ENCODE peak calls at places on chromosomes 7 and 10, in ten cellular contexts. One of them, this sample, is unnamed.

GRCh38 chr7:100867796-100868485 is 754 bp downstream of the TRIP6 start:
- DNase-seq in stomach: no peak
- DNase-seq in IMR-90: no peak
- DNase-seq in ovary: no peak
- DNase-seq in tibial artery: no peak
- DNase-seq in AG10803: no peak
- DNase-seq in fibroblast of lung: no peak
- DNase-seq in PC-3: no peak
- DNase-seq in A549: no peak
- DNase-seq in uterus: no peak
- DNase-seq in this sample: peak

GRCh38 chr7:157800281-157800680 is 463.5 kb downstream of the DNAJB6 start:
- DNase-seq in stomach: no peak
- DNase-seq in IMR-90: no peak
- DNase-seq in ovary: no peak
- DNase-seq in tibial artery: no peak
- DNase-seq in AG10803: no peak
- DNase-seq in fibroblast of lung: no peak
- DNase-seq in PC-3: no peak
- DNase-seq in A549: no peak
- DNase-seq in uterus: no peak
- DNase-seq in this sample: no peak

GRCh38 chr10:109819807-109820206 is 103.5 kb downstream of the XPNPEP1 start:
- DNase-seq in stomach: no peak
- DNase-seq in IMR-90: no peak
- DNase-seq in ovary: no peak
- DNase-seq in tibial artery: no peak
- DNase-seq in AG10803: no peak
- DNase-seq in fibroblast of lung: no peak
- DNase-seq in PC-3: no peak
- DNase-seq in A549: no peak
- DNase-seq in uterus: no peak
- DNase-seq in this sample: no peak

GRCh38 chr10:677038-677437 is 12.4 kb downstream of the DIP2C start:
- DNase-seq in stomach: no peak
- DNase-seq in IMR-90: no peak
- DNase-seq in ovary: no peak
- DNase-seq in tibial artery: no peak
- DNase-seq in AG10803: no peak
- DNase-seq in fibroblast of lung: no peak
- DNase-seq in PC-3: no peak
- DNase-seq in A549: no peak
- DNase-seq in uterus: no peak
- DNase-seq in this sample: no peak

GRCh38 chr10:125455855-125456254 is 227.1 kb downstream of the TEX36 start:
- DNase-seq in stomach: no peak
- DNase-seq in IMR-90: no peak
- DNase-seq in ovary: no peak
- DNase-seq in tibial artery: no peak
- DNase-seq in AG10803: no peak
- DNase-seq in fibroblast of lung: no peak
- DNase-seq in PC-3: peak
- DNase-seq in A549: no peak
- DNase-seq in uterus: no peak
- DNase-seq in this sample: no peak

GRCh38 chr10:23345861-23346260 is 1.3 kb upstream of the C10orf67 start:
- DNase-seq in stomach: no peak
- DNase-seq in IMR-90: peak
- DNase-seq in ovary: no peak
- DNase-seq in tibial artery: no peak
- DNase-seq in AG10803: peak
- DNase-seq in fibroblast of lung: peak
- DNase-seq in PC-3: peak
- DNase-seq in A549: peak
- DNase-seq in uterus: no peak
- DNase-seq in this sample: peak

GRCh38 chr10:43229208-43230061 is 37.4 kb downstream of the RASGEF1A start:
- DNase-seq in stomach: no peak
- DNase-seq in IMR-90: no peak
- DNase-seq in ovary: no peak
- DNase-seq in tibial artery: peak
- DNase-seq in AG10803: no peak
- DNase-seq in fibroblast of lung: no peak
- DNase-seq in PC-3: no peak
- DNase-seq in A549: peak
- DNase-seq in uterus: peak
- DNase-seq in this sample: no peak

GRCh38 chr10:84348860-84349259 is 20.5 kb downstream of the CCSER2 start:
- DNase-seq in stomach: no peak
- DNase-seq in IMR-90: peak
- DNase-seq in ovary: no peak
- DNase-seq in tibial artery: no peak
- DNase-seq in AG10803: peak
- DNase-seq in fibroblast of lung: peak
- DNase-seq in PC-3: peak
- DNase-seq in A549: no peak
- DNase-seq in uterus: no peak
- DNase-seq in this sample: peak

GRCh38 chr10:26455567-26456315 is 17.6 kb downstream of the APBB1IP start:
- DNase-seq in stomach: no peak
- DNase-seq in IMR-90: no peak
- DNase-seq in ovary: no peak
- DNase-seq in tibial artery: no peak
- DNase-seq in AG10803: no peak
- DNase-seq in fibroblast of lung: no peak
- DNase-seq in PC-3: no peak
- DNase-seq in A549: no peak
- DNase-seq in uterus: no peak
- DNase-seq in this sample: no peak

GRCh38 chr7:102258073-102258748 is 28.5 kb upstream of the SH2B2 start:
- DNase-seq in stomach: no peak
- DNase-seq in IMR-90: no peak
- DNase-seq in ovary: no peak
- DNase-seq in tibial artery: no peak
- DNase-seq in AG10803: no peak
- DNase-seq in fibroblast of lung: no peak
- DNase-seq in PC-3: no peak
- DNase-seq in A549: no peak
- DNase-seq in uterus: no peak
- DNase-seq in this sample: no peak

GRCh38 chr7:25621993-25622392 is 393.7 kb upstream of the NPVF start:
- DNase-seq in stomach: no peak
- DNase-seq in IMR-90: no peak
- DNase-seq in ovary: no peak
- DNase-seq in tibial artery: no peak
- DNase-seq in AG10803: no peak
- DNase-seq in fibroblast of lung: no peak
- DNase-seq in PC-3: no peak
- DNase-seq in A549: no peak
- DNase-seq in uterus: no peak
- DNase-seq in this sample: no peak

GRCh38 chr7:25624001-25624400 is 395.7 kb upstream of the NPVF start:
- DNase-seq in stomach: no peak
- DNase-seq in IMR-90: no peak
- DNase-seq in ovary: no peak
- DNase-seq in tibial artery: no peak
- DNase-seq in AG10803: no peak
- DNase-seq in fibroblast of lung: no peak
- DNase-seq in PC-3: peak
- DNase-seq in A549: no peak
- DNase-seq in uterus: no peak
- DNase-seq in this sample: peak

GRCh38 chr7:25617219-25617618 is 388.9 kb upstream of the NPVF start:
- DNase-seq in stomach: no peak
- DNase-seq in IMR-90: no peak
- DNase-seq in ovary: no peak
- DNase-seq in tibial artery: no peak
- DNase-seq in AG10803: no peak
- DNase-seq in fibroblast of lung: no peak
- DNase-seq in PC-3: no peak
- DNase-seq in A549: no peak
- DNase-seq in uterus: no peak
- DNase-seq in this sample: no peak

GRCh38 chr7:25622716-25623115 is 394.4 kb upstream of the NPVF start:
- DNase-seq in stomach: no peak
- DNase-seq in IMR-90: no peak
- DNase-seq in ovary: no peak
- DNase-seq in tibial artery: no peak
- DNase-seq in AG10803: no peak
- DNase-seq in fibroblast of lung: no peak
- DNase-seq in PC-3: no peak
- DNase-seq in A549: no peak
- DNase-seq in uterus: no peak
- DNase-seq in this sample: no peak

GRCh38 chr7:25619963-25620799 is 391.9 kb upstream of the NPVF start:
- DNase-seq in stomach: peak
- DNase-seq in IMR-90: no peak
- DNase-seq in ovary: peak
- DNase-seq in tibial artery: peak
- DNase-seq in AG10803: no peak
- DNase-seq in fibroblast of lung: peak
- DNase-seq in PC-3: no peak
- DNase-seq in A549: no peak
- DNase-seq in uterus: peak
- DNase-seq in this sample: no peak
- H3K4me3 ChIP-seq in stomach: no peak
- H3K4me3 ChIP-seq in IMR-90: no peak
- H3K4me3 ChIP-seq in ovary: no peak
- H3K4me3 ChIP-seq in tibial artery: no peak
- H3K4me3 ChIP-seq in AG10803: no peak
- H3K4me3 ChIP-seq in fibroblast of lung: no peak
- H3K4me3 ChIP-seq in PC-3: no peak
- H3K4me3 ChIP-seq in A549: no peak
- H3K4me3 ChIP-seq in uterus: no peak
- H3K4me3 ChIP-seq in this sample: no peak

DNA sequence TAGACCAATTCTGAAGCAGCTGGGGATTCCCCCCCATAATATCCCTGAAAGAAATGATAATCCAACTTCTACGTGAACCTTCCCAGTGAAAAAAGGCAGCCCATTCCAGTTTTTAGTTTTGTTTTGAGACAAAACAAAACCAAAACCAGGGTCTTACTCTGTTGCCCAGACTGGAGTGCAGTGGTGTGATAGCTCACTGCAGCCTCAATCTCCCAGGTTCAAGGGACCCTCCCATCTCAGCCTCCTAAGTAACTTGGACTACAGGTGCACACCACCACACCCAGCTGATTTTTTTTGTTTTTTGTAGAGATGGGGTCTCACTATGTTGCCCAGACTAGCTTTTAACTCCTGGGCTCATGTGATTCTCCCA is 12.5 kb upstream of the ARPC1A start:
- DNase-seq in stomach: no peak
- DNase-seq in IMR-90: no peak
- DNase-seq in ovary: no peak
- DNase-seq in tibial artery: no peak
- DNase-seq in AG10803: no peak
- DNase-seq in fibroblast of lung: no peak
- DNase-seq in PC-3: no peak
- DNase-seq in A549: no peak
- DNase-seq in uterus: no peak
- DNase-seq in this sample: no peak
- TF ChIP-seq CTCF in stomach: no peak
- TF ChIP-seq CTCF in IMR-90: no peak
- TF ChIP-seq CTCF in ovary: no peak
- TF ChIP-seq CTCF in tibial artery: no peak
- TF ChIP-seq CTCF in AG10803: no peak
- TF ChIP-seq CTCF in fibroblast of lung: no peak
- TF ChIP-seq CTCF in PC-3: no peak
- TF ChIP-seq CTCF in A549: no peak
- TF ChIP-seq CTCF in uterus: no peak
- TF ChIP-seq CTCF in this sample: no peak

DNA sequence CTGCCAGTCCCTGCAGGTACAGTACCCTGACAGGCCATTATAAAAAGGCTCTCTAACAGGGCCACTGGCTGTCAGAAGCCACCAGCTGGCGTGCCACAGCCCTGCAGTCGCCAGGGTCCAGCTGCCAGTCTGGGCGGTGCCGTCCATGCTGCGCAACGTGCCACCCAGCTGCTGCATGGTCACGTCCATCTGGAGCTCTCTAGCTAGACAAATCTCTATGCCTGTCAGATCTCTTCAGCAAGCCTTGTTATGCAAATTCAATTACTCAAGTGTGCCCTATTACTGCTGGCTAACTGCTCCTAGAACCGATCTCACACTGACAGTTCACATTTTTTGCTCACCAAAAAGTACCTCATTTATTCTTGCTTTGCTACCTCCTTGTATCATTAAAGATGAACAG is 75.9 kb downstream of the HIBADH start:
- DNase-seq in stomach: no peak
- DNase-seq in IMR-90: no peak
- DNase-seq in ovary: no peak
- DNase-seq in tibial artery: no peak
- DNase-seq in AG10803: peak
- DNase-seq in fibroblast of lung: no peak
- DNase-seq in PC-3: no peak
- DNase-seq in A549: no peak
- DNase-seq in uterus: no peak
- DNase-seq in this sample: no peak
- H3K4me3 ChIP-seq in stomach: no peak
- H3K4me3 ChIP-seq in IMR-90: no peak
- H3K4me3 ChIP-seq in ovary: no peak
- H3K4me3 ChIP-seq in tibial artery: no peak
- H3K4me3 ChIP-seq in AG10803: no peak
- H3K4me3 ChIP-seq in fibroblast of lung: no peak
- H3K4me3 ChIP-seq in PC-3: no peak
- H3K4me3 ChIP-seq in A549: no peak
- H3K4me3 ChIP-seq in uterus: no peak
- H3K4me3 ChIP-seq in this sample: no peak

DNA sequence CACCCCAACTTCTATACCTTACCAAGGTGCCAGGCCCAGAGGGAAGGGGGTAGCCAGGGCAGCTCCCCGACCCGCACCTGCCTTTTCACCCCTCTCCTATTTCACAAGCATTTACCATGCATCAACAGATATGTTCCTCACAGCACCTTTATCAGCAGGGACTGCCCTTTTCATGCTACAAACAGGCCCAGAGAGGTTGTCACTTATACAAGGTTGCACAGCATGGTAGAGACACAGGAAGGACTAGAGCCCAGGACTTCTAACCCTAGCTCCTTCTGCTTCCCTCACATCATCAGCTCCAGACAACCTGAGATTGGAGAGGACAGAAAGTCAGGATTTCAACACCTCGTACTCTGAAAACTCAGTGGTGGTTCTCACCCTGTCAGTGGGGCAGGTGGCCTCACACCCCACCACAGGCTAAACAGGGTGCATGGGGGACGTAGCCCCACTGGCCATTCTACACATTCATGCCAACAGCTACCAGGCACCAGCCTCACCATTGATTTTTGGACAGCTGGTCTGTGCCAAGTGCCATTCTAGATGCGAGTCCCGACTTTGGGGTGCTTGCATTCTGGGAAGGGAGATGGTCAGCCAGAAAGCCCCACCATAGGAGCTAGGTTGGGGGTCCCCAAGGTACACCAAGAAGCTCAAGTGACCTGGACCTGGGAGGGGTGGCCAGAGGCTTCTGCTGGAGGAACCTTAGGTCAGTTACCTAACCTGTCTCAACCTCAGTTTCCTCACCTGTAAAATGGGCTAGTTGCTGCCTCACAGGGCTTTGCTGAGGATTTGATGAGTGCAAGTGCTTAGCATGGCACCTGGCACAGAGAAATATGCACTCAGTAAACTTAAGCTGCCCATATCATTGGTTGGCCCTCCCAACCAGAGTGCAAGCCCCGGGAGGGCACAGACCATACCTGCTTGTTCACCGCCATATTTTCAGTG is 38.4 kb downstream of the CHST3 start:
- DNase-seq in stomach: no peak
- DNase-seq in IMR-90: no peak
- DNase-seq in ovary: no peak
- DNase-seq in tibial artery: no peak
- DNase-seq in AG10803: no peak
- DNase-seq in fibroblast of lung: no peak
- DNase-seq in PC-3: no peak
- DNase-seq in A549: no peak
- DNase-seq in uterus: no peak
- DNase-seq in this sample: no peak
- TF ChIP-seq CTCF in stomach: no peak
- TF ChIP-seq CTCF in IMR-90: no peak
- TF ChIP-seq CTCF in ovary: no peak
- TF ChIP-seq CTCF in tibial artery: no peak
- TF ChIP-seq CTCF in AG10803: no peak
- TF ChIP-seq CTCF in fibroblast of lung: no peak
- TF ChIP-seq CTCF in PC-3: no peak
- TF ChIP-seq CTCF in A549: no peak
- TF ChIP-seq CTCF in uterus: no peak
- TF ChIP-seq CTCF in this sample: no peak